ENCODE peak calls at places on chromosomes 4 and X, in six cellular contexts. W, A, E, J, O and D are unnamed samples.

GRCh38 chr4:8690216-8690786 is 97.7 kb downstream of the CPZ start:
- DNase-seq in E (no peak), O (no peak), A (no peak), J (no peak), W (no peak), D (no peak)

GRCh38 chr4:111991797-111992196 is 153.5 kb upstream of the FAM241A start:
- DNase-seq in O (no peak), W (no peak), E (no peak), J (peak), A (peak), D (peak)

GRCh38 chrX:130106071-130106470 is 4.2 kb downstream of the ELF4 start:
- DNase-seq in W (no peak), A (no peak), E (no peak), O (no peak), J (no peak), D (peak)

GRCh38 chrX:38538134-38538533 is 23.2 kb upstream of the TSPAN7 start:
- DNase-seq in W (no peak), J (no peak), O (no peak), A (no peak), E (no peak), D (no peak)

GRCh38 chr4:80156410-80156809 is 40.9 kb upstream of the PRDM8 start:
- DNase-seq in O (no peak), W (no peak), J (no peak), E (no peak), A (no peak), D (no peak)

GRCh38 chr4:122522944-122523343 is 66.4 kb upstream of the IL2 start:
- DNase-seq in E (no peak), A (no peak), J (no peak), W (no peak), O (no peak), D (no peak)

GRCh38 chr4:128866691-128867090 is 57.2 kb downstream of the JADE1 start:
- DNase-seq in A (no peak), O (no peak), E (no peak), W (no peak), J (no peak), D (no peak)

GRCh38 chr4:684611-685010 is 4.3 kb downstream of the SLC49A3 start:
- DNase-seq in O (no peak), E (no peak), J (no peak), A (no peak), W (no peak), D (no peak)

GRCh38 chrX:38278682-38279081 is 48.6 kb downstream of the RPGR start:
- DNase-seq in O (no peak), A (no peak), E (no peak), J (no peak), W (no peak), D (no peak)

GRCh38 chrX:72201836-72202536 is 20.4 kb downstream of the PIN4 start:
- DNase-seq in E (no peak), J (no peak), O (no peak), A (no peak), W (no peak), D (peak)

GRCh38 chr4:6271701-6272465 is 2.2 kb downstream of the WFS1 start:
- DNase-seq in E (no peak), A (no peak), W (no peak), J (no peak), O (no peak), D (no peak)

GRCh38 chr4:20984011-20984836 is 284.0 kb downstream of the PACRGL start:
- DNase-seq in J (no peak), A (no peak), E (no peak), O (peak), W (no peak), D (peak)

GRCh38 chrX:37454537-37455285 is 105.5 kb downstream of the PRRG1 start:
- DNase-seq in O (no peak), W (no peak), E (no peak), J (no peak), A (peak), D (peak)

GRCh38 chrX:54447461-54447860 is 7.3 kb downstream of the TSR2 start:
- DNase-seq in W (no peak), E (no peak), A (no peak), O (no peak), J (no peak), D (no peak)

GRCh38 chr4:54659213-54660144 is 1.7 kb downstream of the KIT start:
- DNase-seq in E (no peak), J (no peak), W (no peak), O (no peak), A (no peak), D (peak)

GRCh38 chr4:55183926-55184599 is 58.7 kb upstream of the KDR start:
- DNase-seq in W (no peak), E (no peak), J (no peak), A (peak), O (no peak), D (peak)

GRCh38 chr4:86481429-86481828 is 112.7 kb upstream of the PTPN13 start:
- DNase-seq in J (no peak), A (no peak), O (no peak), E (no peak), W (no peak), D (no peak)

GRCh38 chr4:26204249-26204825 is 116.5 kb upstream of the RBPJ start:
- DNase-seq in E (no peak), W (no peak), O (no peak), J (no peak), A (no peak), D (no peak)

GRCh38 chrX:24838624-24839023 is 144.9 kb downstream of the POLA1 start:
- DNase-seq in A (no peak), O (no peak), J (peak), E (no peak), W (peak), D (peak)

GRCh38 chr4:109425405-109425804 is 8.2 kb upstream of the SEC24B start:
- DNase-seq in O (no peak), A (no peak), J (no peak), W (no peak), E (no peak), D (no peak)

GRCh38 chr4:154490261-154490588 is 1.4 kb downstream of the DCHS2 start:
- DNase-seq in E (no peak), A (no peak), O (no peak), W (no peak), J (no peak), D (no peak)

GRCh38 chrX:70755850-70756249 is 152.7 kb downstream of the TEX11 start:
- DNase-seq in E (no peak), O (peak), J (no peak), A (no peak), W (peak), D (no peak)

GRCh38 chrX:64975491-64975890 is 759 bp downstream of the ZC4H2 start:
- DNase-seq in A (no peak), E (peak), W (no peak), J (no peak), O (no peak), D (peak)

GRCh38 chr4:128162434-128162833 is 101.3 kb downstream of the LARP1B start:
- DNase-seq in W (no peak), J (no peak), A (no peak), E (no peak), O (no peak), D (peak)

GRCh38 chr4:15779336-15779735 is 1.2 kb downstream of the CD38 start:
- DNase-seq in A (no peak), O (no peak), E (peak), J (no peak), W (no peak), D (peak)

GRCh38 chrX:35340451-35340850 is 397.9 kb downstream of the FAM47B start:
- DNase-seq in J (no peak), E (no peak), W (no peak), A (no peak), O (no peak), D (no peak)

GRCh38 chr4:117154251-117154650 is 68.9 kb upstream of the TRAM1L1 start:
- DNase-seq in W (no peak), J (no peak), A (no peak), O (no peak), E (no peak), D (no peak)

GRCh38 chr4:57182132-57182874 is 72.1 kb upstream of the IGFBP7 start:
- DNase-seq in E (no peak), O (no peak), A (no peak), J (no peak), W (no peak), D (peak)

DNA sequence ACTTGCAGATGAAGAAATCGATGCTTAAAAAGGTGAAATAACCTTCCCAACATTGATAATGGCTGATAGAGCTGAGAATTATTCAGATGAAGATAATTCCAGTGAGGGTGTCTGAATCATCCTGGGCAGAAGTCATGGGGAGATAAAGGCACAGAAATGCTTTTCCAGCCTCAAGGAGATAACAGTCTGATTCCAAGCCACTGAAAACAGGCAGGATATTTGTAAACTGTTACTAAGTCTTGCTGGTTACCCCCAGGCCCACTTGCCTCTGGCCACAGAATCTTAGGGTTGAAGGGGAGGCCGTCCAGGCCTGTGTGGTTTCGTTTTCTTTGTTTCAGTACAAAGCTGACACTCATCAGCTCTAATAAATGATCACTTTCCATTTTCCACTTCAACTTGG is 158.5 kb downstream of the SH3KBP1 start:
- DNase-seq in A (no peak), J (no peak), O (no peak), E (no peak), W (no peak), D (no peak)
- TF ChIP-seq MAX in A (no peak), J (no peak), O (no peak), E (no peak), W (no peak), D (no peak)

GRCh38 chr4:39030726-39031125 is 1.5 kb downstream of the TMEM156 start:
- DNase-seq in A (no peak), O (no peak), W (no peak), J (no peak), E (no peak), D (no peak)
- H3K4me3 ChIP-seq in A (no peak), O (no peak), W (peak), J (peak), E (no peak), D (no peak)

DNA sequence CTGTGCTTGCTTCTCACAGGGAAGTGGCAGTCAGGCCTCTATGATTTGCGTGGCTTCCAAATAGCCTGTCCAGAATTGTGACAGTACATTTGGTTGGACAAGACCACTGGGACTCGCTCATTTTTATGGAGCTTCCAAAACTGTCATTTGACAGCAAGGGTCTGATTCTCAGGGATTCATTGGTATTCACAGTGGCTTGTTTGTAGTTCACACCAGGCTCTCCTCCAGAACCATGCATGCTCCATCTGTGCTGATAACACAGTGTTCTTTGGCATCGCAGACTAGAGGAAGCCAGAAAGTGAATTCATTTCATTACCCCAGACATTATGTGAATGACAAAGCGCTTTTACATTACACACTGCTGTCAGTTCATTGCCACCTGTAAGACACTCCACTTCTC is 208.3 kb downstream of the ARHGAP10 start:
- DNase-seq in E (no peak), A (no peak), W (no peak), O (no peak), J (no peak), D (no peak)
- TF ChIP-seq MAX in E (no peak), A (no peak), W (no peak), O (no peak), J (no peak), D (no peak)

GRCh38 chrX:31265383-31265782 is 193.5 kb upstream of the FTHL17 start:
- DNase-seq in O (no peak), W (no peak), A (no peak), E (peak), J (no peak), D (no peak)
- H3K4me3 ChIP-seq in O (no peak), W (no peak), A (no peak), E (peak), J (no peak), D (no peak)

GRCh38 chr4:48432017-48432416 is 51.1 kb upstream of the SLC10A4 start:
- DNase-seq in E (no peak), W (no peak), J (no peak), A (no peak), O (no peak), D (no peak)
- TF ChIP-seq MAX in E (no peak), W (no peak), J (no peak), A (no peak), O (no peak), D (no peak)

DNA sequence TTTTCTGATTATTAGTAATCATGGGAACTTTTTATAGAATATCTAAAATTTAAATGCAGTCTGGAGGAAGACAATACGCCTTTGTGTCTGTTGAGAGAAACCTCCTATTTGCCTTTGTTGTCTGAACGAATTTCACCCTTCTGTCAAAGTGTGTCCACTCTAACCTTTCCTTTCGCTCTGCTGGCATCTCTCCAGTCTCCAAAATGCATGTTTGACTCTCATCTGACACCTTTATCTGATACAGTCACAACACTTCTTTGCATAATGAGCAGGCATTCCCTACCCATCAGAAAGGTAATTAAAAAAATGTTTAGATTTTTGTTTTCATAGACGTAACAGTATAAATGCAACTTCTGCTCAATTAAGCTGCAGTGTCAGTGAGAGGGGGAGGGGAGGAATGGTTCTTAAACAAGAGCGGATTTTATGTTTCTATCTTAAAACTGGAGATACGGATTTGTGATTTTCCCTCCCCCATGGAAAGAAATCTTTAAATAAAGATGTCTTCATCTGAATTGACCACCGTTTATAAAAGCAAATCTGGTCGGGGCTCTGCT is 70.2 kb downstream of the CXXC4 start:
- DNase-seq in O (no peak), A (no peak), W (no peak), E (no peak), J (no peak), D (no peak)
- H3K4me3 ChIP-seq in O (no peak), A (no peak), W (no peak), E (no peak), J (no peak), D (no peak)